ENCODE peak calls at places on chromosomes 16 and 17, in nine cellular contexts. Z, Q, R, X, A, M, C, W and S are unnamed samples.

GRCh38 chr17:76381633-76382304 is 2.6 kb upstream of the SPHK1 start:
- DNase-seq in Z (no peak), Q (no peak), R (no peak), X (no peak), A (no peak), M (no peak), C (no peak), W (no peak), S (no peak)

GRCh38 chr17:40382251-40382650 is 17.7 kb upstream of the GJD3 start:
- DNase-seq in Z (no peak), Q (no peak), R (no peak), X (no peak), A (no peak), M (no peak), C (no peak), W (no peak), S (no peak)

GRCh38 chr17:59874366-59874765 is 18.4 kb downstream of the TUBD1 start:
- DNase-seq in Z (no peak), Q (no peak), R (no peak), X (no peak), A (no peak), M (no peak), C (no peak), W (no peak), S (no peak)

GRCh38 chr17:43540821-43541674 is 5.1 kb downstream of the ETV4 start:
- DNase-seq in Z (no peak), Q (no peak), R (no peak), X (no peak), A (no peak), M (no peak), C (no peak), W (peak; percentile 65), S (no peak)

GRCh38 chr16:72637306-72637705 is 410.6 kb downstream of the ZFHX3 start:
- DNase-seq in Z (no peak), Q (no peak), R (no peak), X (no peak), A (no peak), M (no peak), C (no peak), W (peak; percentile 96), S (no peak)

GRCh38 chr17:82752371-82753200 is 721 bp downstream of the TBCD start:
- DNase-seq in Z (no peak), Q (no peak), R (no peak), X (no peak), A (no peak), M (no peak), C (no peak), W (peak; percentile 16), S (peak; percentile 28)

GRCh38 chr16:11265124-11265523 is 4.0 kb downstream of the TNP2 start:
- DNase-seq in Z (no peak), Q (no peak), R (no peak), X (no peak), A (no peak), M (no peak), C (no peak), W (no peak), S (no peak)

GRCh38 chr17:34259151-34259550 is 4.1 kb downstream of the CCL2 start:
- DNase-seq in Z (no peak), Q (no peak), R (no peak), X (no peak), A (no peak), M (no peak), C (no peak), W (no peak), S (no peak)

GRCh38 chr17:41492351-41492750 is 2.6 kb upstream of the KRT36 start:
- DNase-seq in Z (no peak), Q (no peak), R (no peak), X (no peak), A (no peak), M (no peak), C (no peak), W (peak; percentile 84), S (no peak)

GRCh38 chr17:77449908-77450741 is 309.4 kb downstream of the SEC14L1 start:
- DNase-seq in Z (peak; percentile 89), Q (no peak), R (peak; percentile 85), X (no peak), A (peak; percentile 87), M (peak; percentile 31), C (peak; percentile 76), W (peak; percentile 74), S (no peak)